ENCODE peak calls at places on chromosome 1, in six cellular contexts. B, Y, F, O, M and I are unnamed samples.
A peak's percentile ranks its signal among the peaks of the same experiment; 100 is the strongest.

GRCh38 chr1:161207173-161207572 is 5.0 kb downstream of the NDUFS2 start:
- DNase-seq in B (no peak), Y (no peak), F (peak; percentile 64), O (no peak), M (peak; percentile 96), I (no peak)

GRCh38 chr1:198175418-198176170 is 18.8 kb downstream of the NEK7 start:
- DNase-seq in B (no peak), Y (no peak), F (no peak), O (no peak), M (peak; percentile 71), I (no peak)

GRCh38 chr1:6511461-6512244 is 20.2 kb upstream of the PLEKHG5 start:
- DNase-seq in B (no peak), Y (no peak), F (no peak), O (no peak), M (no peak), I (no peak)

GRCh38 chr1:53514436-53514835 is 55.2 kb downstream of the DMRTB1 start:
- DNase-seq in B (no peak), Y (no peak), F (no peak), O (no peak), M (no peak), I (no peak)

GRCh38 chr1:8477199-8477982 is 159.5 kb downstream of the SLC45A1 start:
- DNase-seq in B (no peak), Y (no peak), F (no peak), O (no peak), M (peak; percentile 55), I (no peak)

GRCh38 chr1:3077081-3077480 is 8.1 kb downstream of the PRDM16 start:
- DNase-seq in B (no peak), Y (no peak), F (no peak), O (no peak), M (no peak), I (no peak)

GRCh38 chr1:161099090-161099802 is 1.1 kb downstream of the KLHDC9 start:
- DNase-seq in B (no peak), Y (no peak), F (no peak), O (no peak), M (no peak), I (no peak)

GRCh38 chr1:22141948-22142314 is 966 bp downstream of the WNT4 start:
- DNase-seq in B (no peak), Y (no peak), F (no peak), O (no peak), M (no peak), I (no peak)

GRCh38 chr1:53541761-53542550 is 82.8 kb downstream of the DMRTB1 start:
- DNase-seq in B (no peak), Y (no peak), F (peak; percentile 50), O (no peak), M (peak; percentile 80), I (no peak)

GRCh38 chr1:241776911-241777310 is 71.1 kb upstream of the EXO1 start:
- DNase-seq in B (no peak), Y (no peak), F (no peak), O (no peak), M (no peak), I (no peak)

GRCh38 chr1:171081994-171082295 is 8.8 kb upstream of the FMO3 start:
- DNase-seq in B (no peak), Y (no peak), F (no peak), O (no peak), M (no peak), I (no peak)

GRCh38 chr1:34478460-34479076 is 276.3 kb upstream of the GJB5 start:
- DNase-seq in B (no peak), Y (no peak), F (no peak), O (no peak), M (no peak), I (no peak)